ENCODE peak calls at places on chromosomes 1 and 21, in eight cellular contexts. S is CD4-positive, alpha-beta T cell; U is AG09319; J is left lung; P is psoas muscle; N is progenitor cell of endocrine pancreas; K is fibroblast of lung; E is thoracic aorta. F is an unnamed sample.

GRCh38 chr1:167463055-167463454 is 55.3 kb downstream of the CD247 start:
- DNase-seq in U (no peak), P (no peak), S (peak; percentile 11), K (no peak), E (no peak), J (peak; percentile 3), N (no peak), F (no peak)

GRCh38 chr1:231354330-231355020 is 16.4 kb downstream of the SPRTN start:
- DNase-seq in N (no peak), J (no peak), E (no peak), K (peak; percentile 48), P (no peak), U (no peak), S (no peak), F (no peak)

GRCh38 chr1:67749844-67750689 is 65.1 kb downstream of the GADD45A start:
- DNase-seq in P (no peak), U (no peak), E (peak; percentile 62), S (no peak), K (peak; percentile 93), N (no peak), J (no peak), F (no peak)

GRCh38 chr1:151994956-151995355 is 1.3 kb upstream of the S100A10 start:
- DNase-seq in J (no peak), N (no peak), U (peak; percentile 94), P (peak; percentile 33), S (no peak), E (peak; percentile 50), K (peak; percentile 98), F (no peak)

GRCh38 chr1:173257805-173258204 is 50.7 kb upstream of the TNFSF4 start:
- DNase-seq in E (no peak), N (no peak), K (peak; percentile 76), P (no peak), S (no peak), J (no peak), U (no peak), F (no peak)

GRCh38 chr1:183734600-183735036 is 70.3 kb upstream of the RGL1 start:
- DNase-seq in P (peak; percentile 16), J (no peak), K (peak; percentile 35), E (no peak), N (no peak), U (no peak), S (no peak), F (no peak)

GRCh38 chr1:119372493-119373086 is 4.0 kb downstream of the HAO2 start:
- DNase-seq in J (no peak), U (no peak), N (peak; percentile 23), P (no peak), S (no peak), E (no peak), K (peak; percentile 24), F (no peak)

GRCh38 chr1:12167493-12168429 is 970 bp downstream of the TNFRSF1B start:
- DNase-seq in K (no peak), U (no peak), S (no peak), N (no peak), P (no peak), E (no peak), J (peak; percentile 81), F (no peak)

GRCh38 chr1:222310830-222311229 is 237.1 kb downstream of the HHIPL2 start:
- DNase-seq in P (peak; percentile 20), N (no peak), E (no peak), S (no peak), U (no peak), K (no peak), J (no peak), F (no peak)

DNA sequence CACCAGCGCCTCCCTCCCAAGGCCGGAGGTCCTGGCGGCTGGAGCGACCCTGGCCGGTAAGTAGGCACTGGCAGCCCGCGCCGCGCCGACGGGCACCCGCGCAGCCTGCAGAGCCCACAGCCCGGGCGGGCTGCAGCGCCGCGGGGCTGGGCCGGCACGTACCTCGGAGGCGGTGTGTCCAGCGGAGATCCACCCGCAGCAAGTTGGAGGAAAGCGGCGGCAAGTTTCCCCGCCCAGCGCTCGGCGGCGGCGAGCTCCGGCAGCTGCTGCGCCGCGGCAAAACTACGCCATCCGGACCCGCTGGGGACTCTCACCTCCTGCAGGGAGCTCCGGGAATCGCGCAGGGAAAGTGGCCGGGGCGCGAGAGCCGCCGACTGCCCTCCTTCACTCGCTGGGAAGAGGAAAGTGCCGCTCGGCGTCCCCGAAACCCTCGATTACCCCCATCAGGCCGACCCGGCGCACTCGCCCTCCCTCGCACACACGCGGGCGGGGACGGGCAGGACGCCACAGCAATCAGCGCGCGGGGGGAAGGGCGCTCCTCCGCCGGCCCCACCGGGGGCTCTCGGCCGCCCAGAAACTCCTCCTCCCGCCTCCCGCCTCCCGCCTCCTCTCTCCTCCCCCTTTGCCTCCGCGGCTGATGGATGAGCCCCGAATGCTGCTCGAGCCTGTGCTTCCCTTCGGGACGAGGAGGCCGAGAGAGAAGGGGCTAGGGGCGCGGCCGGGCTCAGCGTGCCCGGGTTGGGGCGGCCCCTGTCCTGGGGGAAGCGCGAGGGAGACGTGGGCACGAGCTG is at the start of gene TGFBR3:
- DNase-seq in N (peak; percentile 78), J (peak; percentile 92), S (peak; percentile 75), K (peak; percentile 90), U (peak; percentile 91), E (peak; percentile 52), P (peak; percentile 93), F (peak; percentile 80)
- TF ChIP-seq CTCF in N (peak; percentile 57), J (peak; percentile 33), S (peak; percentile 35), K (peak; percentile 47), U (peak; percentile 59), E (peak; percentile 61), P (peak; percentile 55), F (peak; percentile 46)

DNA sequence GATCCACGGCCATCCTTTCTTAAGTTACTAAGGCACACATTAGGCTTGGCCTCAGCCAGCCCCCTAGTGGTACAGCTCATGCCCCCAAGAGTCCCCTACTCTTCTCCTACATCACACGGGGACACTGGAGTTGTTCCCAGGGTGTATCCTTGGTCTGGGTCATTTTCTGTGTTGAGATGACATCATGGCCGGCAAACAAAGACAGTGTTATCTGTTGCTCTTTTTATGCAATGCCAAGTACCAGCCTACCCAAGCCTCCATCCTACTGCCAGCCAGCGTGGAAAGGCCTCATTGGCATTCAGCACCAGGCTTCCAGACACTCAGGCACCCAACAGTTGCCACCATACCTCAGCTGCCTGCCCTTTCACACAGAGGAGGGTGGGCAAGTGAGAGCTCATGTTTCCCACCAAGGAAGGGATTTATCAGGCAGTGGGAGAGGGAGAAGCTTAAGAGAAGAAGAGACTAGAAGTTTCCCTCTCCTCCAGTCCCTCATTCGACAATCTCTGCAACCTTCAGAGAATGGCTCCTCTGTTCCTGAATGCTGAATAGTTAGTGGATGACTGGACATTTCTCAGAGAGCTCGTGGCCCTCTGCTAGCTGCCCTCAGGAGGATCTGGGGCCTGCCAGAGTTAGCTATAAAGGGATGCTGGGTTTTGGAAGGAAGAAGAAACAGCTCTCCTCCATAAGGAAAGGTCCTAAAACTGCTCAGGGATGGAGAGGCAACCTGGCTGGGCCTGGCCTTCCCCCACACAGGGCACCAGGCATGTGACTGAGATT is 17.7 kb downstream of the CBR1 start:
- DNase-seq in J (no peak), N (no peak), S (no peak), E (no peak), K (peak; percentile 24), P (no peak), U (no peak), F (no peak)
- TF ChIP-seq CTCF in J (no peak), N (peak; percentile 35), S (no peak), E (no peak), K (no peak), P (peak; percentile 7), U (no peak), F (no peak)

GRCh38 chr1:8814870-8815269 is 2.6 kb downstream of the RERE start:
- DNase-seq in E (no peak), N (no peak), P (no peak), U (no peak), J (no peak), K (no peak), S (no peak), F (no peak)
- TF ChIP-seq CTCF in E (no peak), N (peak; percentile 33), P (no peak), U (no peak), J (no peak), K (no peak), S (no peak), F (no peak)

DNA sequence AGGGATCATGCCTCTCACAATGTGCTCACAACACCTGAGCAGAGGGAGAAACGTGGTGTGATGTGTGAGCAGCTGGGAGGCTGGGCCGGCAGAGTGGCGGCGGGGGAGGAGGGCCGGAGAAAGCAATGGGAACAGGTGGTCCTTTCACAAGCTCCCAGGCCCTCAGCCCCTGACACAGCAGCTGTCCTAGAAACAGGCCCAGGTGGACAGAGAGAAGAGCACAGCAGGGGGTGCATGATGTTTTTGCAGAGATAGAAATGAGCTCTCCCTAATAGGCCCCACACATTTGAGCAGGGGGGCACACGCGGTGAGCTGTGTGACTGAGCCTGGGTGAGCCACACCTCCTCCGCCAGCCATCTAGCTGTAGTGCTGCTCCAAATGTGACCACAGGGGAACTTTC is 7.6 kb upstream of the RGS16 start:
- DNase-seq in S (no peak), P (no peak), N (no peak), J (no peak), E (no peak), K (no peak), U (no peak), F (no peak)
- TF ChIP-seq CTCF in S (no peak), P (no peak), N (no peak), J (no peak), E (no peak), K (no peak), U (no peak), F (no peak)

GRCh38 chr1:44549491-44549890 is 124.8 kb downstream of the TMEM53 start:
- DNase-seq in S (no peak), N (no peak), J (no peak), U (no peak), K (no peak), E (no peak), P (no peak), F (no peak)

GRCh38 chr1:44553771-44554170 is 120.5 kb downstream of the TMEM53 start:
- DNase-seq in P (no peak), J (no peak), S (no peak), U (no peak), K (peak; percentile 75), E (no peak), N (no peak), F (no peak)

GRCh38 chr1:44557756-44558155 is 116.5 kb downstream of the TMEM53 start:
- DNase-seq in S (no peak), N (no peak), J (no peak), E (no peak), P (no peak), K (peak; percentile 51), U (no peak), F (no peak)

GRCh38 chr1:44554706-44555105 is 119.6 kb downstream of the TMEM53 start:
- DNase-seq in S (no peak), J (no peak), E (no peak), N (no peak), P (no peak), U (no peak), K (no peak), F (no peak)

GRCh38 chr1:44553127-44553758 is 121.0 kb downstream of the TMEM53 start:
- DNase-seq in U (no peak), S (no peak), P (no peak), J (no peak), E (no peak), N (no peak), K (no peak), F (no peak)
- TF ChIP-seq CTCF in U (no peak), S (no peak), P (no peak), J (no peak), E (no peak), N (no peak), K (no peak), F (no peak)

GRCh38 chr1:85240659-85241058 is 18.8 kb downstream of the C1orf52 start:
- DNase-seq in U (no peak), E (no peak), S (no peak), J (no peak), K (peak; percentile 17), P (no peak), N (no peak), F (no peak)
- TF ChIP-seq CTCF in U (no peak), E (no peak), S (no peak), J (no peak), K (no peak), P (no peak), N (no peak), F (no peak)

F was measured in mesothelial cell of epicardium.